ENCODE peak calls at places on chromosomes 6 and 20, in eight cellular contexts. N, E, G, I, R, T, U and B are unnamed samples.

GRCh38 chr6:149474108-149474935 is 10.5 kb downstream of the ZC3H12D start:
- DNase-seq in N (no peak), E (no peak), G (no peak), I (no peak), R (no peak), T (no peak), U (no peak), B (no peak)

GRCh38 chr6:152099816-152100618 is 292.5 kb downstream of the ESR1 start:
- DNase-seq in N (peak; percentile 28), E (no peak), G (no peak), I (peak; percentile 62), R (peak; percentile 41), T (peak; percentile 72), U (peak; percentile 54), B (no peak)

GRCh38 chr20:45934046-45934586 is 367 bp upstream of the PCIF1 start:
- DNase-seq in N (peak; percentile 31), E (no peak), G (no peak), I (peak; percentile 93), R (peak; percentile 81), T (no peak), U (no peak), B (peak; percentile 73)

GRCh38 chr6:33607784-33608161 is 13.3 kb upstream of the ITPR3 start:
- DNase-seq in N (no peak), E (no peak), G (no peak), I (peak; percentile 44), R (no peak), T (peak; percentile 30), U (peak; percentile 53), B (peak; percentile 72)

GRCh38 chr6:109202409-109203264 is 107.3 kb downstream of the CEP57L1 start:
- DNase-seq in N (peak; percentile 4), E (no peak), G (no peak), I (no peak), R (no peak), T (peak; percentile 72), U (peak; percentile 76), B (no peak)

GRCh38 chr6:34057191-34057590 is 88.7 kb downstream of the GRM4 start:
- DNase-seq in N (no peak), E (no peak), G (no peak), I (no peak), R (no peak), T (no peak), U (no peak), B (no peak)

GRCh38 chr20:1894951-1895673 is at the start of gene SIRPA:
- DNase-seq in N (peak; percentile 64), E (peak; percentile 77), G (peak; percentile 71), I (peak; percentile 88), R (peak; percentile 67), T (no peak), U (peak; percentile 75), B (peak; percentile 65)

GRCh38 chr20:31484001-31484400 is 8.9 kb downstream of the REM1 start:
- DNase-seq in N (no peak), E (peak; percentile 65), G (no peak), I (no peak), R (peak; percentile 36), T (peak; percentile 13), U (peak; percentile 16), B (no peak)

GRCh38 chr20:12660918-12661317 is 347.9 kb upstream of the SPTLC3 start:
- DNase-seq in N (no peak), E (peak; percentile 13), G (no peak), I (no peak), R (no peak), T (no peak), U (no peak), B (no peak)
- TF ChIP-seq CTCF in N (no peak), E (no peak), G (no peak), I (no peak), R (no peak), T (no peak), U (no peak), B (no peak)

DNA sequence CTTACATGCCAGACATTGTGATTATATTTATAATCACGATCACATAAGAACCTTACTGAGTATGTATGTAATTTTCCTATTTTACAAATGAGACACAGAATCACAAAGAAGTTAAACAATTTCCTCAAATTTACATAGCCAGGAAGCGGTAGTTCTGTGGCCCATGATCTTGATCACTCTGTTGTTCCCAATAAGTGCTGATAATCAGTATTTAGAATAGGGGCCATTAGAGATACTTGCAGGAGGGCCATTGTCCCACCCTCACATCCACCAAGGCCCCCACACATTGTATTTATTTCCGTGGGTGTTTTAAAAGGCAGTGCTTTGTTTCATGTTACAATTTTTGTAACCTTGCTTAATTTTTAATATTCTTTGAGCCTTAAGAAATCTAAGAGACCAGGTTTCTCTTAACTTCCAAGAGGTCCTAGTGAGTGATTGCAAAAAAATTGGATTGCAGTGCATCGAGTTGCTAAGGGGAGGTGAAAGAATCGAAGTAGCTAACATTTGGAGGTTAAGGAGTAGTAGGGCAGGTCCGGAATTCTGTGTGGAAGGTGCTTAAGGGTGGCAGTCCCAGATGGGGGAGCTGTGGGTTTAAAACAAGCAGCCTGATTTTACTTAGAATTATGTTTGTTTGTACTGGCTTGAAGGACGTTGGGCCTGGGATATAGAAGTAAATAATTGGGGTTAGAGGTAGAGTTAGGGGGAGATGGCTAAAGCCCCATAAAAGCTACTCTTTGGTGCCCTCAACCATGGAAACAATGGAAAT is 339.4 kb downstream of the CDKAL1 start:
- DNase-seq in N (no peak), E (no peak), G (no peak), I (no peak), R (no peak), T (no peak), U (peak; percentile 41), B (no peak)
- TF ChIP-seq CTCF in N (peak; percentile 19), E (no peak), G (no peak), I (peak; percentile 21), R (no peak), T (peak; percentile 28), U (peak; percentile 26), B (no peak)

GRCh38 chr6:134628154-134628553 is 310.2 kb upstream of the SGK1 start:
- DNase-seq in N (no peak), E (no peak), G (no peak), I (no peak), R (no peak), T (no peak), U (no peak), B (no peak)

GRCh38 chr6:134624781-134625180 is 306.9 kb upstream of the SGK1 start:
- DNase-seq in N (no peak), E (no peak), G (no peak), I (no peak), R (no peak), T (no peak), U (peak; percentile 21), B (no peak)

GRCh38 chr6:134627707-134628106 is 309.8 kb upstream of the SGK1 start:
- DNase-seq in N (no peak), E (no peak), G (no peak), I (no peak), R (no peak), T (no peak), U (no peak), B (no peak)

GRCh38 chr6:134626131-134626530 is 308.2 kb upstream of the SGK1 start:
- DNase-seq in N (no peak), E (no peak), G (no peak), I (no peak), R (no peak), T (no peak), U (no peak), B (no peak)

GRCh38 chr6:134626589-134626988 is 308.7 kb upstream of the SGK1 start:
- DNase-seq in N (no peak), E (no peak), G (no peak), I (no peak), R (no peak), T (no peak), U (no peak), B (no peak)
- TF ChIP-seq CTCF in N (no peak), E (no peak), G (peak; percentile 27), I (no peak), R (no peak), T (no peak), U (no peak), B (no peak)

GRCh38 chr20:10357974-10358373 is 76.0 kb downstream of the MKKS start:
- DNase-seq in N (peak; percentile 17), E (no peak), G (no peak), I (no peak), R (no peak), T (no peak), U (no peak), B (no peak)
- TF ChIP-seq CTCF in N (peak; percentile 72), E (no peak), G (peak; percentile 34), I (no peak), R (peak; percentile 41), T (peak; percentile 20), U (peak; percentile 30), B (no peak)

GRCh38 chr6:31652925-31653724 is 664 bp upstream of the BAG6 start:
- DNase-seq in N (no peak), E (no peak), G (no peak), I (peak; percentile 94), R (peak; percentile 76), T (no peak), U (no peak), B (peak; percentile 92)
- TF ChIP-seq CTCF in N (no peak), E (peak; percentile 23), G (no peak), I (no peak), R (no peak), T (no peak), U (no peak), B (no peak)